ENCODE peak calls at places on chromosomes 1 and 21, in five cellular contexts. L, F, B, Q and Z are unnamed samples.

GRCh38 chr1:111453706-111454105 is 4.4 kb downstream of the ATP5PB start:
- DNase-seq in L (no peak), B (no peak), F (no peak), Q (no peak), Z (no peak)

GRCh38 chr1:1173061-1173792 is 453 bp upstream of the TTLL10 start:
- DNase-seq in B (no peak), L (no peak), Q (no peak), F (peak; percentile 42), Z (no peak)

GRCh38 chr1:162946701-162947100 is 85.7 kb upstream of the CCDC190 start:
- DNase-seq in Q (no peak), F (no peak), B (no peak), L (no peak), Z (no peak)

GRCh38 chr1:20729155-20729931 is 3.2 kb downstream of the SH2D5 start:
- DNase-seq in Q (no peak), B (no peak), F (no peak), L (no peak), Z (no peak)

GRCh38 chr1:36464605-36465393 is 615 bp upstream of the MRPS15 start:
- DNase-seq in L (no peak), F (no peak), B (no peak), Q (no peak), Z (no peak)

GRCh38 chr1:19222979-19223824 is 13.1 kb upstream of the UBR4 start:
- DNase-seq in B (no peak), L (no peak), Q (peak; percentile 47), F (no peak), Z (no peak)

GRCh38 chr21:30014883-30015282 is 75.1 kb upstream of the GRIK1 start:
- DNase-seq in Q (no peak), B (no peak), L (no peak), F (no peak), Z (no peak)

GRCh38 chr1:215645182-215645581 is 78.1 kb downstream of the KCTD3 start:
- DNase-seq in Q (no peak), L (no peak), F (no peak), B (no peak), Z (no peak)

GRCh38 chr21:16124397-16125130 is 394.8 kb downstream of the USP25 start:
- DNase-seq in Q (peak; percentile 93), F (no peak), L (no peak), B (no peak), Z (peak; percentile 81)
- H3K27ac ChIP-seq in Q (no peak overlapping the region), F (no peak overlapping the region), L (no peak overlapping the region), B (no peak overlapping the region), Z (peak overlapping the region; percentile 74)

GRCh38 chr1:115654663-115655306 is 13.0 kb downstream of the VANGL1 start:
- DNase-seq in F (no peak), Q (peak; percentile 60), B (no peak), L (no peak), Z (no peak)
- H3K27ac ChIP-seq in F (peak overlapping the region; percentile 22), Q (peak overlapping the region; percentile 83), B (no peak overlapping the region), L (peak overlapping the region; percentile 38), Z (peak overlapping the region; percentile 72)

GRCh38 chr1:145806844-145807243 is 17.1 kb downstream of the RNF115 start:
- DNase-seq in Q (no peak), F (no peak), B (no peak), L (no peak), Z (no peak)

GRCh38 chr1:145804235-145805045 is 19.5 kb downstream of the RNF115 start:
- DNase-seq in Q (no peak), B (no peak), F (no peak), L (no peak), Z (no peak)

GRCh38 chr1:145805057-145805456 is 18.8 kb downstream of the RNF115 start:
- DNase-seq in F (no peak), Q (no peak), L (no peak), B (no peak), Z (no peak)

GRCh38 chr1:145806408-145806807 is 17.5 kb downstream of the RNF115 start:
- DNase-seq in F (no peak), B (no peak), Q (no peak), L (no peak), Z (no peak)
- H3K27ac ChIP-seq in F (no peak overlapping the region), B (no peak overlapping the region), Q (no peak overlapping the region), L (no peak overlapping the region), Z (no peak overlapping the region)

GRCh38 chr1:26164036-26164927 is 4.5 kb downstream of the C1orf232 start:
- DNase-seq in Q (no peak), B (peak; percentile 80), F (no peak), L (no peak), Z (no peak)
- H3K27ac ChIP-seq in Q (no peak overlapping the region), B (peak overlapping the region; percentile 86), F (no peak overlapping the region), L (no peak overlapping the region), Z (no peak overlapping the region)

GRCh38 chr1:9422921-9423505 is 116.3 kb upstream of the SLC25A33 start:
- DNase-seq in L (no peak), B (no peak), F (no peak), Q (no peak), Z (no peak)
- H3K27ac ChIP-seq in L (no peak overlapping the region), B (no peak overlapping the region), F (no peak overlapping the region), Q (no peak overlapping the region), Z (no peak overlapping the region)

GRCh38 chr21:16239659-16240265 is 510.0 kb downstream of the USP25 start:
- DNase-seq in B (no peak), L (no peak), F (no peak), Q (no peak), Z (no peak)

GRCh38 chr21:16241021-16241420 is 511.2 kb downstream of the USP25 start:
- DNase-seq in Q (no peak), L (no peak), B (no peak), F (no peak), Z (no peak)

GRCh38 chr21:16243396-16243795 is 513.6 kb downstream of the USP25 start:
- DNase-seq in L (no peak), Q (no peak), F (no peak), B (no peak), Z (no peak)

DNA sequence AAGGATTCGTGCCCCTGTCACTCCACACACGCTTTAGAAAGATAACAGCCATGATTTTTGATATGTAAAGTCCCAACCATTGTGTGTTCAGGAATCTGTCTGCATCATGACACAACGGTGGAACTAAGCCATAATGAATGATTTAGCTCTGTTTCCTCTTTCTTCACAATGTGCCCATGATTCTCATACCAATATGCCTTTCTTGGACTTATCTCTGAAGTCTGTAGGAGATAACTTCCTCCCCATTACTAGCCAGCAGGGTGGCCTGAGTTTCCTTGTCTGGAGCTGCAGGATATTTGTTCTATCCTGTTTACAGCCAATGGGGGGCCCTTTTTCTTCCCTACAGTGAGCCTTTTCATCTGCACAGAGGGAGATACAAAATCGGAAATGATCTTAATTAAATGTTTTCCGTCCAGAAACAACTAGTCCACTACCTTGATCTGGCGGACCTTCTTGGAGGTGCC is 511.8 kb downstream of the USP25 start:
- DNase-seq in L (no peak), B (peak; percentile 27), Q (no peak), F (no peak), Z (no peak)
- H3K27ac ChIP-seq in L (no peak overlapping the region), B (no peak overlapping the region), Q (no peak overlapping the region), F (no peak overlapping the region), Z (no peak overlapping the region)

DNA sequence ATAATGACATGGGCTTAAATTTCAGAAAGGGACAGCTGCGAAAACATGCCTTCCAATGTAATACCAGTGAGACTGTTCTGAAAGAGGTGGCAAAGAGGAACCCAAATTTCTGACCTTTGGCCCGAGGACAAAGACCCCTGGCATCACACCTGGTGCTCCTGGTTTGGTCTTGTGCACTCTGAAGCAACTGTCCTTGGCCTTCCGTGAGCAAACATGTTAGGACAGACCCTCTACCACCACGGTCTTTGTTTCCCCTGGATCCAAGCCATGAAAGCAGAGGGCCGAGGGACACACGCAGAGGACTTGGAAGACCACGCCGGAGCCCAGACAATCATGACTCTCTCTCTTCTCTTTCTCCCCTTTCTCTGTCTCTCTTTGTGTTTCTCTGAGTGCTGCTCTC is 6.0 kb downstream of the REG4 start:
- DNase-seq in L (no peak), Q (no peak), F (no peak), B (no peak), Z (no peak)
- H3K27ac ChIP-seq in L (no peak overlapping the region), Q (no peak overlapping the region), F (no peak overlapping the region), B (no peak overlapping the region), Z (no peak overlapping the region)

GRCh38 chr21:21085206-21085605 is 87.0 kb downstream of the NCAM2 start:
- DNase-seq in F (no peak), L (no peak), Q (no peak), B (no peak), Z (no peak)

DNA sequence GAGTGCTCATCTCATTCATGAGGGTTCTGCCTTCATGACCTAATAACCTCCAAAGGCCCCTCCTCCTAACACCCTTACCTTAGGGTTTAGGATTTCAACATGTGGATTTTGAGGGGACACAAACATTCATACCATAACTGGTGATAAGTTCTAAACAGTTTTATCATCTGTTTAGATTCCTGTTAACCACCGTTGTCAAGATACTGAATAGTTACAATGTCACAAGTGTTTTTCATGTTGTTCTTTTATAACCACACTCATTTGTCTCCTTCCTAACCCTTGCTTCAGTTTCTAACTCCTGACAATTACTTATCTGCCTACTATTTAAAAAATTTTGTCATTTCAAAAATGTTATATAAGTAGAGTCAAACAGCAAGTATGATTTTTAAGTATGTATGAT is 86.0 kb downstream of the NCAM2 start:
- DNase-seq in F (no peak), Q (no peak), L (no peak), B (no peak), Z (no peak)
- H3K27ac ChIP-seq in F (no peak overlapping the region), Q (no peak overlapping the region), L (no peak overlapping the region), B (no peak overlapping the region), Z (no peak overlapping the region)

DNA sequence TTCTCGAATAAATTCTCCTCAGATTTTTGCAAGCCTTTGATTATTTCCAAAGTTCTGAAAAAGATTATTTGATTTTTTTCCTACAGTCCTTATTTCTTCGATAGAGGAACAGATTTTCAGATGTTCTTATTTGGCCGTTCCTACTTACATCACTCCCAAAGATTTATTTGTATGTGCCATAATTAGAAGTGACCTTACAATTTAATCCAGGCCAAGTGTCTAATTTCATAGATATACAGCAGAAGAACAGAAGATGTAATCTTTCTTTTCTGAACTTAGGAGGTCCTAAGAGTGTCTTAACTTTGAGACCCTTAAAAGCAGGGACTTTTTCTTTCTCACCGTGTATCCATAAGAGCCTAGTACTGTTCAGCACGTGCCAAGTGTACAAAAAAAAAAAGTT is 46.3 kb downstream of the MAP10 start:
- DNase-seq in B (no peak), F (no peak), L (no peak), Q (no peak), Z (no peak)
- H3K27ac ChIP-seq in B (no peak overlapping the region), F (no peak overlapping the region), L (no peak overlapping the region), Q (no peak overlapping the region), Z (no peak overlapping the region)

GRCh38 chr21:28598214-28598613 is 394.5 kb downstream of the LTN1 start:
- DNase-seq in B (no peak), F (no peak), Q (no peak), L (no peak), Z (no peak)
- H3K27ac ChIP-seq in B (no peak overlapping the region), F (no peak overlapping the region), Q (no peak overlapping the region), L (no peak overlapping the region), Z (no peak overlapping the region)